ENCODE peak calls at places on chromosomes 7 and 10, in seven cellular contexts. P is K562, U is SK-N-SH, D is SK-N-MC, S is spleen, L is prostate gland, W is suprapubic skin. N is an unnamed sample.

GRCh38 chr10:104581884-104582603 is 59.0 kb upstream of the SORCS3 start:
- DNase-seq in U (no peak), W (no peak), P (no peak), S (no peak), L (no peak), D (no peak), N (no peak)

GRCh38 chr7:144489504-144489903 is 86.0 kb upstream of the NOBOX start:
- DNase-seq in W (no peak), U (no peak), D (no peak), L (no peak), P (no peak), S (no peak), N (no peak)

GRCh38 chr10:8061274-8062211 is 7.1 kb downstream of the GATA3 start:
- DNase-seq in S (no peak), P (no peak), U (no peak), L (no peak), D (no peak), W (no peak), N (no peak)

GRCh38 chr10:65123120-65123519 is 1601.9 kb downstream of the REEP3 start:
- DNase-seq in D (no peak), L (no peak), W (no peak), P (no peak), U (no peak), S (no peak), N (no peak)

GRCh38 chr10:92903633-92904032 is 55.3 kb downstream of the EXOC6 start:
- DNase-seq in S (no peak), P (no peak), W (no peak), L (no peak), U (no peak), D (no peak), N (no peak)

GRCh38 chr7:117119192-117119924 is 166.1 kb downstream of the ST7 start:
- DNase-seq in L (peak), W (peak), P (peak), U (peak), S (peak), D (peak), N (no peak)

GRCh38 chr7:84524714-84525694 is 330.4 kb upstream of the SEMA3A start:
- DNase-seq in U (no peak), P (no peak), D (no peak), W (peak), S (no peak), L (no peak), N (no peak)

GRCh38 chr7:150955519-150956394 is 22.4 kb downstream of the KCNH2 start:
- DNase-seq in S (no peak), L (no peak), U (peak), W (no peak), P (peak), D (no peak), N (no peak)

GRCh38 chr10:100847440-100847839 is 65.3 kb upstream of the SLF2 start:
- DNase-seq in D (no peak), U (no peak), S (no peak), L (no peak), W (no peak), P (no peak), N (no peak)

GRCh38 chr10:96998329-96998888 is 166.3 kb downstream of the LCOR start:
- DNase-seq in U (no peak), S (no peak), P (no peak), W (no peak), L (no peak), D (no peak), N (no peak)

GRCh38 chr7:150739045-150739432 is 1.8 kb downstream of the GIMAP5 start:
- DNase-seq in L (no peak), S (no peak), W (no peak), D (no peak), U (no peak), P (no peak), N (no peak)

GRCh38 chr7:155645652-155646051 is 1.2 kb downstream of the RBM33 start:
- DNase-seq in P (no peak), L (no peak), S (no peak), D (no peak), W (no peak), U (no peak), N (no peak)

GRCh38 chr7:155644178-155644970 is at the start of gene RBM33:
- DNase-seq in U (peak), L (peak), W (peak), S (peak), D (peak), P (peak), N (peak)

GRCh38 chr7:155643804-155644177 is 670 bp upstream of the RBM33 start:
- DNase-seq in L (no peak), S (peak), U (no peak), D (no peak), P (no peak), W (peak), N (no peak)

GRCh38 chr7:155646669-155647068 is 2.2 kb downstream of the RBM33 start:
- DNase-seq in W (no peak), P (no peak), D (no peak), L (no peak), U (no peak), S (no peak), N (no peak)

GRCh38 chr7:155644971-155645509 is 579 bp downstream of the RBM33 start:
- DNase-seq in D (no peak), U (peak), P (peak), W (no peak), S (peak), L (peak), N (no peak)
- TF ChIP-seq POLR2AphosphoS5 in D (no peak), U (no peak), P (peak), W (no peak), S (no peak), L (no peak), N (no peak)

DNA sequence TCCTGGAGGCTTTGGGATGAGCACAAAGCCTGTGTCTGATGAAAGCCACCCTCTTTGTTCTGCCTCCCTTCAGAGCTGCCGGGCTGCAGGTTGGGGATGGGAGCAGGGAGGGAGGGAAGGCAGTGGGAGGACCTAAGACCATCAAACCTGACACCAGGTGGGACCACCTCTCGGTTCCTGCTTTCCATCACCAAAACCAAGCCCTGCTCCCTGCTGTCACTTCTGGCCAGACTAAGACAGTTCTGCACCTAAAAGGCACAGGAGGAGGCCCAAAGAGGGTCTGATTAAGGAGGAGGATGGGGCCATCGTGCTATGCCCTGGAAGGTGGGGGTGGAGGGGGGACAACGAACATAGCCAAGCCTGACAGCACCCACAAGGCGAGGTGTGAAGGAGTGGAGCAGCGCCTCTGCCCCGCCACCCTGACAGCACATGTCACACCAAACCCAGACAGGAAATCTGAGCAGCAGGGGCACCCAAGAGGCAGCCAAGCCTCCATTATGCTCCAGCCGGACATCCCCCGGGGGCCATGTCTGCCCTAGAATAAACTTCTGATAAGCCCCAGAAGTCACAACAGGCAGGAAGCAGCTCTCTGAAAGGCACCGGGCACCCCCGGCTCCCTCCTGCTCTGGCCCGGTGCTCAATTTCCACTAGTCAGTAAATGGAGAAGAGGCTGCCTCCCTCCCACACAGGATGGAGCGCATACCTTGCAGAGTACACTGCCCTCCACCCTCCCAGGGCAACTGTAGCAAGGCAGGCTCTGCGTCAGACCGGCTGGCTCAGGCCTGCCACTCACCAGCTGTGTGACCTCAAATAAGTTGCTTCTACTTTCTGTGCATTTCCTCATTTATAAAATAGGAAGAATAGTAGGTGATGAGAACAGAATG is 48.9 kb downstream of the DLG5 start:
- DNase-seq in D (no peak), U (peak), P (no peak), W (no peak), S (peak), L (no peak), N (peak)
- TF ChIP-seq POLR2AphosphoS5 in D (no peak), U (no peak), P (no peak), W (no peak), S (peak), L (peak), N (no peak)

GRCh38 chr7:158097106-158097505 is 490.5 kb downstream of the PTPRN2 start:
- DNase-seq in L (no peak), U (no peak), D (no peak), S (peak), W (peak), P (no peak), N (no peak)

GRCh38 chr7:158098125-158099030 is 489.2 kb downstream of the PTPRN2 start:
- DNase-seq in U (no peak), D (no peak), P (no peak), L (no peak), S (peak), W (peak), N (no peak)

GRCh38 chr7:158096582-158096981 is 491.0 kb downstream of the PTPRN2 start:
- DNase-seq in S (peak), L (no peak), U (no peak), D (no peak), W (peak), P (no peak), N (no peak)

GRCh38 chr7:158094671-158095256 is 492.9 kb downstream of the PTPRN2 start:
- DNase-seq in L (no peak), U (no peak), S (peak), D (no peak), W (peak), P (no peak), N (no peak)

GRCh38 chr7:158097511-158098124 is 490.0 kb downstream of the PTPRN2 start:
- DNase-seq in U (peak), W (peak), L (no peak), D (no peak), S (peak), P (no peak), N (no peak)
- TF ChIP-seq POLR2AphosphoS5 in U (no peak), W (no peak), L (no peak), D (no peak), S (no peak), P (no peak), N (no peak)

DNA sequence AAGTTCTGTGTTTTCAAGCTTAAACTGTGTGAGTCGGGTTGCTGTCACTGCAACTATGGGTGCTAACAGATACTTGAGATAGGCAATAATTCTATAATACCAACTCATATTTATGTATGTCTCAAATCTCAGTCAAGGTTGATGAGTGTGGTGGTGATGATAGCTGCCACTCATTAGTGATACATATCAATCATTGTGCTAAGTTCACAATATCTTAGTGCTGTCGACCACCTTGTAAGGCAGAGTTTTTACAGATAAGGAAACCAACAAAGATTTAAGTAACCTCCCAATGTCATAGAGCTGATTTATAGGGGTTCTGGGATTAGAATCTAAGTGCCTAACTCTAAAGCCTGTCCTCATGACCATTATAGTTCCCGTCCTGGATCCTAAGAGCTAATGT is 82.5 kb downstream of the ELAPOR2 start:
- DNase-seq in D (no peak), S (no peak), L (no peak), W (no peak), P (no peak), U (no peak), N (no peak)
- TF ChIP-seq POLR2AphosphoS5 in D (no peak), S (no peak), L (no peak), W (no peak), P (no peak), U (no peak), N (no peak)

DNA sequence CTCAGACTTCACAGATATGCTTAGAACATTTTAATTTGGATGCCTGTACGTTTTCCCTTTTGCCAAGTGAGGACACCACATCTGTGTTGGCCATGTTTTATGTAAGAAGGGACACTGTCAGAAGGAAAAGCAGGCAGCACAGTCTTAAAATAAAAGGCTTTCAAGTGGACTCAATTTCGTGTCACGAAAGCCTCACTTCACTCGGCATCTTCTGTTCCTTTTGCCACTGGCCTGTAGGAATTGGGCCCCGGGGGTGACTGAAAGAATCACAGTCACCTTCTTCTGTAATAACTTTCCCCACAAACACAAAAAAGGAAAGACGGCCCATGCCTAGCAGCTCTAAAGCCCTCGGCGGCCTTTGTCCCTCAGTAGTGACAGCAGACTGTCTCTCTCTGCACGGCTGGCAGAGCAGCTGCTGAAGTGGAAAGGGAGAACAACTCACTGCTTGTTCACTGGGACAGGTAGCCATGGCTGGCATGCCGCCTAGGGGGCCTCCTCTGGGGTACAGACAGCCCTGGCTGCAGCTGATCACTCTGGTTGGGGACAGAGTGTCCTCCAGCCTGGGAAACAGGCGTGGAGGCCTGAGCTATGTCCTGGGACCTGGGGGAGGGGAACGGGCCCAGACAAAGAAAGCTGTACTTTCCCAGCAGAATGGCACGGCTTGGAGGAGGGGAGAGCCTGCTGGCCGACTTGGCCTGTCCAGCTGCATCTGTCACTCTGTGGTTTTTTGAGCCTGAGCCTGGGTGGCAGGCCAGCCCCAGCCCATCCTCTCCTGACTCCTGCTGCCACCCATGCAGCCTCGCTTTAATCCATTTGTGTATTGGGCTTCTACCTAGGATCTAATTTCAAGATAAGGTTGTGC is 4.4 kb downstream of the RASSF4 start:
- DNase-seq in S (peak), U (no peak), L (peak), W (peak), P (no peak), D (no peak), N (no peak)
- TF ChIP-seq POLR2AphosphoS5 in S (peak), U (no peak), L (peak), W (no peak), P (no peak), D (no peak), N (no peak)

DNA sequence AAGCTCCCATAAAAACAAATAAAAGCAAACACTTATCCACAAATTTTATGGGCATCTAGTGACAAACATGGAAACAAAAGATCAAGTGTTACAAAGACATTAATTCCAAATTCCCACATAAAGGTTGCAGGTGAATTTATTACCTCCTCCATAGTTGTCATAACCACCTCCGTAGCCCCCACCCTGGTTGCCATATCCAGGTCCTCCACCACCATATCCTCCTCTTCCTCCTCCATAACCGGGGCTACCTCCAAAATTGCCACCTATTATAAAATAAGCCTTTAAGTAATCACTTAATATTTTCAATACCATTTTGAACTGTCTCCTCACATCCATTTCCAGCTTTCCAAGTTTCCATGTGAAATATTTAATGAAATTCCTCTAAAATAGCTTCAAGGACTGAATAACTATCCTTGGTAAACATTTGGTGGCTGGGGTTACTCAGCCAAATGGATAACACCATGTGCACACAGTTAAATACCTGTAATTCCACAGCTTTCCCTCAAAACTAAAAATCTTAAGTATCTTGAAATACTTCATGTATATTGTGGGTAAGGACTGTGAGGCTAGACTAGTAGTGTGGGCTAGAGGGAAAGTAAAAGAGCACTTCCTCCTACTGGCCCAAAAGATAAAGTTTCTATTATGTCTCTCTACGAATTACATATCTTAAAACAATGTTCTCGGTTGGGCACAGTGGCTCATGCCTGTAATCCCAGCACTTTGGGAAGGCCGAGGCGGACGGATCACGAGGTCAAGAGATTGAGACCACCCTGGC is 6.9 kb downstream of the HNRNPA2B1 start:
- DNase-seq in P (no peak), U (no peak), S (no peak), W (no peak), L (no peak), D (no peak), N (no peak)
- TF ChIP-seq POLR2AphosphoS5 in P (no peak), U (no peak), S (no peak), W (no peak), L (no peak), D (no peak), N (no peak)

DNA sequence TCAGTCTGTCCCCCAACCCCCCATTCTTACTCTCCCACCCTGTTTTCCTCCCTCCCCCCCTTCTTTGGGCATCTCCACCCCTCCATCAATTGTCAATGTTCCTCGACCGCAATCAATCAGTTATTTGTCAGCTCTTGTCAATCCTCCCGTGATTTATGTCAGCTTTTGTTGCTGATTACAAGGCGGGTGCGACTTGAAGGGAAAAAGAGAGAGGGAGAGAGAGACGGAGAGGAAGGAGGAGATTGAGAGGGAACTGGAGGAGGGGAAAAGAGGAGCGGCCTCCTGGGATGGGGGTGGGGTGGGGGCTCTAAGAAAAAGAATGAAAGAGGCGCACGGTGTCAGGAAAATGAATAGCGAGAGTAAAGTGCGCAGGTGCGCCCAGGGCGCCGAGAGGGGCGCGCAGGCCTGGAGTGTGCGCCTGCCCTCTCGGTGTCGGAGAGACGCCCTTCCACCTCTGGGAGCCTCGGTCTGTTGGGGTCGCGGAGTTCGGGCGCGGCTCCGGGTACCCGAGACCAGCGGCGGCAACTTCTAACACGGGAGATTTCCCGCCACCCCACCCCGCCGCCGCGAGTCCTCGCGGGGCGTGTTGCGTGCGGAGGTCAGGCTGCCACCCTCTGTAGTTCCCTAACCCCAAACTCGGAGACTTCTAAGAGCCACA is 1.1 kb upstream of the ZNF503 start:
- DNase-seq in D (no peak), P (no peak), L (peak), U (peak), S (no peak), W (peak), N (no peak)
- TF ChIP-seq POLR2AphosphoS5 in D (no peak), P (no peak), L (no peak), U (peak), S (no peak), W (no peak), N (no peak)

N was measured in GM12891.